ENCODE peak calls at places on chromosomes 6 and 20, in four cellular contexts. S is GM12878, W is HepG2, N is K562. Q is an unnamed sample.

GRCh38 chr6:149094156-149094555 is 223.4 kb upstream of the TAB2 start:
- DNase-seq in S (no peak), W (no peak), N (no peak), Q (no peak)

GRCh38 chr6:44224154-44224977 is 971 bp downstream of the SLC29A1 start:
- DNase-seq in S (no peak), W (no peak), N (peak), Q (peak)

GRCh38 chr6:152532556-152533422 is 104.4 kb downstream of the SYNE1 start:
- DNase-seq in S (no peak), W (no peak), N (no peak), Q (no peak)

GRCh38 chr6:138428943-138429616 is 25.1 kb downstream of the HEBP2 start:
- DNase-seq in S (no peak), W (peak), N (peak), Q (peak)

GRCh38 chr6:107626645-107627044 is 136.7 kb downstream of the SOBP start:
- DNase-seq in S (no peak), W (no peak), N (no peak), Q (no peak)

GRCh38 chr6:30042476-30042875 is 18.6 kb upstream of the POLR1H start:
- DNase-seq in S (no peak), W (no peak), N (no peak), Q (no peak)

GRCh38 chr20:20824924-20825584 is 112.6 kb upstream of the RALGAPA2 start:
- DNase-seq in S (peak), W (peak), N (peak), Q (peak)

GRCh38 chr6:6825986-6826901 is 237.7 kb downstream of the LY86 start:
- DNase-seq in S (peak), W (no peak), N (no peak), Q (peak)

GRCh38 chr6:19463925-19464324 is 373.2 kb upstream of the ID4 start:
- DNase-seq in S (no peak), W (no peak), N (no peak), Q (no peak)

GRCh38 chr6:159973951-159974350 is 5.1 kb downstream of the IGF2R start:
- DNase-seq in S (no peak), W (peak), N (peak), Q (no peak)

GRCh38 chr6:3376888-3377535 is 79.8 kb downstream of the SLC22A23 start:
- DNase-seq in S (no peak), W (peak), N (no peak), Q (no peak)

GRCh38 chr6:22807818-22808217 is 238.5 kb downstream of the HDGFL1 start:
- DNase-seq in S (no peak), W (no peak), N (no peak), Q (no peak)

GRCh38 chr6:11972806-11973205 is 39.3 kb upstream of the HIVEP1 start:
- DNase-seq in S (no peak), W (no peak), N (no peak), Q (no peak)

GRCh38 chr6:110939429-110939828 is 19.1 kb upstream of the GTF3C6 start:
- DNase-seq in S (no peak), W (no peak), N (peak), Q (peak)

GRCh38 chr6:110946498-110946897 is 12.0 kb upstream of the GTF3C6 start:
- DNase-seq in S (no peak), W (no peak), N (no peak), Q (no peak)

GRCh38 chr6:110949679-110950285 is 8.7 kb upstream of the GTF3C6 start:
- DNase-seq in S (no peak), W (no peak), N (no peak), Q (peak)

GRCh38 chr6:110950443-110950842 is 8.1 kb upstream of the GTF3C6 start:
- DNase-seq in S (no peak), W (no peak), N (no peak), Q (no peak)

DNA sequence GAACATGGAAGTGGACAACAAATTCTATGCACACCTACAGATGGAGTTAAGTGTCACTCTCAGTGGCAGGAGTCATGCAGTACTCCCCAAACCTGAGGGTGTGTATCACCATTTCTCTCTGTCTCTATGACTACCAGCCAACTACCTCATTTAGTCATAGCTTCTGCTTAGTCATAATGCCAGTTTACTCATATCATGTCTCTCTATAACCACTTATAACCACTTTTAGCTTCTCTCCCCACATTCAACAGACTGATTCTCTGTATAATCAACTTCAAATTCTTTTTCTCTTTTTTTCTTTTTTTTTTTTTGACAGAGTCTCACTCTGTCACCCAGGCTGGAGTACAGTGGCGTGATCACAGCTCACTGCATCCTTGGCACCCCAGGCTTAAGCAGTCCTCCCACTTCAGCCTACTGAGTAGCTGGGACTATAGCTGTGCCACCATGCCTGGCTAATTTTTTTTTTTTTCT is 13.8 kb upstream of the GTF3C6 start:
- DNase-seq in S (peak), W (peak), N (peak), Q (peak)
- TF ChIP-seq MYC in S (no peak), W (no peak), N (no peak), Q (no peak)

GRCh38 chr6:27558028-27558724 is 85.3 kb upstream of the ZNF184 start:
- DNase-seq in S (no peak), W (no peak), N (no peak), Q (no peak)
- TF ChIP-seq EZH2 in S (no peak), W (no peak), N (no peak), Q (peak)

DNA sequence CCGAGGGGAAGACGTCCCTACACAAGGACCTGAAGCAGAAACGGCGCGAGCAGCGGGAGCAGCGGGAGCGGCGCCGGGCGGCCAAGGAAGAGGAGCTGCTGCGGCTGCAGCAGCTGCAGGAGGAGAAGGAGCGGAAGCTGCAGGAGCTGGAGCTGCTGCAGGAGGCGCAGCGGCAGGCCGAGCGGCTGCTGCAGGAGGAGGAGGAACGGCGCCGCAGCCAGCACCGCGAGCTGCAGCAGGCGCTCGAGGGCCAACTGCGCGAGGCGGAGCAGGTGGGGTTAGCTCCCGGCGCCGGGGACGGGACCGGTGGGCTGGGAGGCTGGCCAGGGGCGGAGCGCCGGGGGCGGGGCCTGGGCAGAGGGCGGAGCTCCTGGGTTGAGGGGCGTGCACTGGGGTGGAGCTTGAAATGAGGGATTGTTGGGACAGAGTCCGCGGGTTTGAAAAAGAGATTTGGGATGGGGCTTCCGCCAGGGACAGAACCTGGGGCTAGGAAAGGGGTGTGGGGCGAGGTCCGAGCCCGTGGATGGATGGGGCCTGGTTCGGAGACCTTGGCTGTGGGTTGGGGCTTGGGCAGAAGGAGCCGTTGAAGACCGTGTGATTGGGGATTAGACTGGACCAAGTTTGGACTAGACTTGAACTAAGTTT is 20.7 kb downstream of the DEF6 start:
- DNase-seq in S (no peak), W (peak), N (peak), Q (peak)
- H2AFZ ChIP-seq in S (no peak), W (peak), N (no peak), Q (peak)

DNA sequence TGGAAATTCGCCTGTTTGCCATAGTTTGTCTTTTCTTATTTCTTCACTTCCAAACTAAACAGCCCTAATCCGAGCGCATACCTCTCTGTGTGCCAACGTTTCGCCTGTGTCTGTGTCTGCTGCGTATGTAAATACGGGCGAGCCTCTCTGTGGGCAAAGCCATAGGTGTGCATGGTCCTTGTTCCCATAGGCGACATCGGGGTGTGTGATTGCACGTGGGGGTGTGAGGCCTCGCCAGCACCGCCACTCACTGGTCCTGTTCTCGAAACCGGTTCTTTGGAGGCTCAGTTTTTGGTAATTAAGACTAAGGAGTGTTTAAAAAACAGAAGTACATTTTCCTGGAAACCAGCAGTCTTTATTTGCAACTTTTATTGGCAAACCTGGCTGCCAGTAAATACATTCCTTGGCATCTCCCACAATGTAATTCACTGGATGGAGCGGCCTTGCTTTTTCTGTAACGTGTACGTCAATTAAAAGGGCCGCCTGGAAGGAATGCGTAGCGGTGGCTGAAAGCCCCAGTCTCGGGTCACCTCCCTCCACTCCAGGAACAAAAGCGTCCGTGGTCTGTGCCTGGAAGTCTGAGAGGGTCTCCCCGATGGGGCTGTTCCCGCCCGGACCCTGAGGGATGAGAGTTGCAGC is 5.9 kb upstream of the FOXC1 start:
- DNase-seq in S (no peak), W (peak), N (no peak), Q (no peak)
- TF ChIP-seq MYC in S (no peak), W (no peak), N (no peak), Q (no peak)

DNA sequence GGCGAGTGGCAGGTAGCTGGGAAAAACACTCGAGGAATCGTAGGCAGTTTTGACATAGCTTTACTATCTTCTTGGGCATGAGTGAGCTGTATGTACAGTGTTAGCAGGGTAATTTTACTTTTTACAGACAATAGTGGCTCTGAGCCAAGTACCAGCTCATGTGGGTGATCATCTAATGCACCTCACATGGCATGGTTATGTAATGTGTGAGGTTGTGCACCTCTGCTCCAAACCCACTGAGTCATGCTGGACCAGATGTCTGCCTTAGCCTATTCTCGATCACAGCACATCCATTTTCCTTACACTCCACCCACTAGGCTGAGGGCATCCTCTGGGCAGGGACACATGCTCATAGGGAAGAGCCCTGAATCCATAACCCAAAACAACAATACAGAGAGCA is 71.6 kb upstream of the FBXL4 start:
- DNase-seq in S (no peak), W (no peak), N (no peak), Q (no peak)
- TF ChIP-seq EZH2 in S (no peak), W (no peak), N (no peak), Q (no peak)

GRCh38 chr6:140623498-140623897 is 1249.0 kb upstream of the CITED2 start:
- DNase-seq in S (no peak), W (no peak), N (no peak), Q (peak)
- H2AFZ ChIP-seq in S (no peak), W (no peak), N (no peak), Q (peak)

GRCh38 chr6:25962368-25963127 is at the start of gene TRIM38:
- DNase-seq in S (peak), W (peak), N (peak), Q (peak)
- TF ChIP-seq MYC in S (no peak), W (no peak), N (no peak), Q (no peak)

Q was measured in endothelial cell of umbilical vein.